ENCODE peak calls at places on chromosomes 6 and 20, in eight cellular contexts. V, Y, I, N, H, K, T and P are unnamed samples.

GRCh38 chr20:57435498-57436222 is 44.5 kb downstream of the RBM38 start:
- DNase-seq in K (no peak), I (peak), T (no peak), H (peak), V (peak), N (peak), Y (peak), P (no peak)

GRCh38 chr6:72861935-72862432 is 240.1 kb downstream of the KCNQ5 start:
- DNase-seq in K (peak), T (peak), V (no peak), Y (no peak), N (no peak), H (no peak), I (peak), P (no peak)

GRCh38 chr20:44110816-44111568 is 76.0 kb downstream of the JPH2 start:
- DNase-seq in I (no peak), T (no peak), K (no peak), N (no peak), Y (no peak), V (no peak), H (no peak), P (no peak)

GRCh38 chr20:24116611-24117010 is 128.0 kb upstream of the GGTLC1 start:
- DNase-seq in H (no peak), K (no peak), N (no peak), V (no peak), Y (no peak), I (no peak), T (no peak), P (no peak)

GRCh38 chr6:167472876-167473275 is 148.0 kb downstream of the TTLL2 start:
- DNase-seq in N (no peak), T (no peak), K (no peak), V (no peak), I (no peak), H (no peak), Y (no peak), P (no peak)

GRCh38 chr20:54345301-54345724 is 130.1 kb upstream of the DOK5 start:
- DNase-seq in K (peak), N (no peak), Y (no peak), I (no peak), H (no peak), V (no peak), T (peak), P (no peak)

GRCh38 chr6:90537027-90537426 is 49.8 kb downstream of the MAP3K7 start:
- DNase-seq in T (no peak), N (no peak), Y (no peak), V (no peak), I (no peak), H (no peak), K (no peak), P (no peak)

GRCh38 chr6:139166956-139167313 is 32.1 kb downstream of the HECA start:
- DNase-seq in N (no peak), V (no peak), I (no peak), H (no peak), K (no peak), Y (no peak), T (no peak), P (no peak)

GRCh38 chr6:168528457-168529095 is 87.6 kb downstream of the SMOC2 start:
- DNase-seq in K (no peak), T (no peak), N (no peak), I (no peak), H (no peak), Y (no peak), V (no peak), P (peak)

GRCh38 chr20:25695532-25696383 is 895 bp downstream of the ZNF337 start:
- DNase-seq in H (no peak), T (no peak), K (no peak), Y (no peak), V (peak), N (no peak), I (peak), P (no peak)

GRCh38 chr20:316316-317068 is 8.9 kb upstream of the SOX12 start:
- DNase-seq in V (no peak), N (no peak), H (no peak), T (no peak), I (no peak), Y (no peak), K (no peak), P (no peak)

GRCh38 chr6:98828991-98829411 is 5.4 kb upstream of the POU3F2 start:
- DNase-seq in Y (no peak), H (no peak), K (no peak), I (no peak), T (no peak), V (peak), N (no peak), P (no peak)

GRCh38 chr20:33415948-33416347 is 14.6 kb upstream of the CDK5RAP1 start:
- DNase-seq in I (peak), H (peak), T (no peak), V (peak), N (no peak), Y (no peak), K (no peak), P (no peak)

GRCh38 chr6:122042851-122043250 is 356.6 kb upstream of the HSF2 start:
- DNase-seq in N (no peak), T (no peak), Y (no peak), I (no peak), K (no peak), H (no peak), V (no peak), P (no peak)

GRCh38 chr6:36577298-36577697 is 16.9 kb upstream of the SRSF3 start:
- DNase-seq in Y (peak), I (no peak), V (no peak), N (no peak), K (no peak), H (no peak), T (no peak), P (no peak)

GRCh38 chr6:105726902-105727655 is 324.2 kb upstream of the PREP start:
- DNase-seq in I (no peak), V (no peak), K (no peak), H (no peak), Y (no peak), N (no peak), T (no peak), P (no peak)

GRCh38 chr20:47995661-47996060 is 210.4 kb upstream of the SULF2 start:
- DNase-seq in I (no peak), N (no peak), Y (no peak), V (peak), T (no peak), H (no peak), K (no peak), P (no peak)

GRCh38 chr6:30074331-30075093 is 1.1 kb downstream of the RNF39 start:
- DNase-seq in I (no peak), K (no peak), N (no peak), V (peak), T (no peak), Y (no peak), H (no peak), P (no peak)

GRCh38 chr6:28505733-28506132 is 9.9 kb downstream of the GPX6 start:
- DNase-seq in I (no peak), H (no peak), V (no peak), T (no peak), K (no peak), N (no peak), Y (no peak), P (no peak)

GRCh38 chr20:47189060-47189459 is 167.4 kb downstream of the ZMYND8 start:
- DNase-seq in Y (no peak), I (no peak), H (no peak), K (no peak), N (no peak), V (no peak), T (no peak), P (no peak)

GRCh38 chr6:13762648-13763441 is 51.2 kb upstream of the RANBP9 start:
- DNase-seq in T (peak), K (no peak), N (peak), Y (peak), H (no peak), I (peak), V (no peak), P (no peak)

GRCh38 chr6:34955447-34955846 is 66.4 kb downstream of the ANKS1A start:
- DNase-seq in H (no peak), V (no peak), N (no peak), T (no peak), K (no peak), Y (no peak), I (peak), P (no peak)

GRCh38 chr20:44247676-44248419 is 740 bp downstream of the GDAP1L1 start:
- DNase-seq in H (no peak), N (no peak), I (peak), V (peak), T (no peak), Y (no peak), K (no peak), P (peak)

GRCh38 chr6:9064156-9064555 is 628.8 kb upstream of the SLC35B3 start:
- DNase-seq in I (no peak), H (no peak), T (no peak), N (no peak), Y (no peak), V (no peak), K (no peak), P (no peak)

GRCh38 chr20:8144282-8145245 is 12.5 kb downstream of the PLCB1 start:
- DNase-seq in T (no peak), H (no peak), I (peak), N (no peak), Y (no peak), K (no peak), V (peak), P (no peak)

GRCh38 chr6:137863126-137863996 is 3.7 kb upstream of the TNFAIP3 start:
- DNase-seq in K (no peak), H (no peak), Y (no peak), V (no peak), N (no peak), T (no peak), I (no peak), P (no peak)

GRCh38 chr20:2671977-2672376 is 8.0 kb upstream of the IDH3B start:
- DNase-seq in Y (peak), V (peak), T (no peak), I (peak), N (peak), K (no peak), H (no peak), P (no peak)

GRCh38 chr20:62581308-62581707 is 61.0 kb upstream of the SLCO4A1 start:
- DNase-seq in V (no peak), K (no peak), I (no peak), H (no peak), N (no peak), Y (no peak), T (no peak), P (no peak)

GRCh38 chr20:13455713-13456112 is 183.0 kb downstream of the TASP1 start:
- DNase-seq in K (no peak), V (no peak), Y (no peak), N (no peak), H (no peak), T (no peak), I (no peak), P (no peak)

GRCh38 chr6:81909981-81910910 is 157.8 kb upstream of the TENT5A start:
- DNase-seq in K (no peak), I (no peak), N (no peak), Y (no peak), T (no peak), V (no peak), H (no peak), P (no peak)

GRCh38 chr6:142900467-142900961 is 44.5 kb downstream of the HIVEP2 start:
- DNase-seq in N (no peak), I (no peak), H (no peak), K (no peak), V (no peak), T (no peak), Y (no peak), P (no peak)

GRCh38 chr6:6810727-6811126 is 222.2 kb downstream of the LY86 start:
- DNase-seq in I (no peak), K (no peak), N (no peak), V (no peak), T (no peak), H (no peak), Y (no peak), P (no peak)

GRCh38 chr6:154709621-154710020 is 23.6 kb upstream of the SCAF8 start:
- DNase-seq in K (no peak), I (no peak), T (no peak), Y (no peak), V (no peak), H (no peak), N (no peak), P (no peak)

GRCh38 chr6:9502991-9503761 is 911.7 kb downstream of the TFAP2A start:
- DNase-seq in H (no peak), K (peak), Y (no peak), V (peak), T (no peak), I (no peak), N (no peak), P (no peak)

GRCh38 chr6:13260116-13260598 is 68.2 kb downstream of the TBC1D7 start:
- DNase-seq in H (no peak), Y (no peak), I (peak), N (no peak), T (no peak), V (no peak), K (no peak), P (no peak)

GRCh38 chr6:110307368-110307767 is 50.8 kb downstream of the METTL24 start:
- DNase-seq in H (no peak), K (no peak), V (no peak), T (no peak), N (no peak), I (peak), Y (no peak), P (no peak)

GRCh38 chr6:27866370-27867050 is 45.7 kb downstream of the OR2B2 start:
- DNase-seq in I (peak), Y (no peak), K (peak), H (no peak), V (peak), T (peak), N (no peak), P (no peak)

GRCh38 chr6:53734473-53735299 is 60.1 kb upstream of the LRRC1 start:
- DNase-seq in I (peak), N (no peak), T (peak), V (peak), Y (no peak), K (peak), H (peak), P (no peak)

GRCh38 chr6:43461936-43462335 is 6.6 kb upstream of the DLK2 start:
- DNase-seq in V (no peak), K (no peak), I (no peak), N (no peak), T (no peak), Y (no peak), H (no peak), P (no peak)

GRCh38 chr20:49635829-49636228 is 67.9 kb upstream of the PTGIS start:
- DNase-seq in T (no peak), Y (no peak), K (no peak), I (no peak), N (no peak), H (no peak), V (no peak), P (no peak)

GRCh38 chr20:49633643-49634042 is 65.7 kb upstream of the PTGIS start:
- DNase-seq in H (no peak), Y (no peak), K (no peak), V (no peak), N (no peak), I (no peak), T (no peak), P (no peak)

GRCh38 chr20:49636447-49636846 is 68.5 kb upstream of the PTGIS start:
- DNase-seq in V (no peak), T (no peak), I (peak), K (no peak), Y (peak), N (no peak), H (peak), P (no peak)

GRCh38 chr20:49634116-49634515 is 66.2 kb upstream of the PTGIS start:
- DNase-seq in N (no peak), V (no peak), K (no peak), Y (no peak), H (no peak), T (no peak), I (no peak), P (no peak)

GRCh38 chr20:49635171-49635570 is 67.2 kb upstream of the PTGIS start:
- DNase-seq in T (no peak), H (no peak), V (no peak), I (no peak), Y (peak), K (no peak), N (no peak), P (no peak)
- TF ChIP-seq POLR2AphosphoS5 in T (no peak), H (no peak), V (no peak), I (no peak), Y (peak), K (no peak), N (no peak), P (no peak)

GRCh38 chr20:45949542-45950329 is 15.3 kb downstream of the PCIF1 start:
- DNase-seq in V (no peak), T (no peak), N (no peak), Y (no peak), I (no peak), H (no peak), K (no peak), P (no peak)
- TF ChIP-seq POLR2AphosphoS5 in V (no peak), T (peak), N (no peak), Y (peak), I (no peak), H (no peak), K (peak), P (peak)

GRCh38 chr20:64057628-64058498 is 5.1 kb upstream of the TCEA2 start:
- DNase-seq in H (peak), N (no peak), Y (peak), I (peak), K (no peak), T (no peak), V (peak), P (peak)
- TF ChIP-seq POLR2AphosphoS5 in H (no peak), N (no peak), Y (no peak), I (no peak), K (no peak), T (no peak), V (no peak), P (no peak)

GRCh38 chr6:3019749-3020320 is 20.1 kb downstream of the NQO2 start:
- DNase-seq in H (no peak), T (no peak), I (no peak), K (no peak), Y (no peak), N (no peak), V (no peak), P (no peak)

GRCh38 chr6:3022765-3023662 is 23.3 kb downstream of the NQO2 start:
- DNase-seq in T (no peak), V (peak), H (no peak), K (no peak), N (no peak), I (peak), Y (no peak), P (no peak)

GRCh38 chr6:3019065-3019464 is 19.4 kb downstream of the NQO2 start:
- DNase-seq in I (no peak), T (no peak), K (no peak), V (no peak), Y (no peak), H (no peak), N (no peak), P (no peak)

GRCh38 chr6:3026811-3027626 is 27.3 kb downstream of the NQO2 start:
- DNase-seq in Y (no peak), T (peak), K (no peak), H (no peak), N (no peak), V (no peak), I (no peak), P (peak)

DNA sequence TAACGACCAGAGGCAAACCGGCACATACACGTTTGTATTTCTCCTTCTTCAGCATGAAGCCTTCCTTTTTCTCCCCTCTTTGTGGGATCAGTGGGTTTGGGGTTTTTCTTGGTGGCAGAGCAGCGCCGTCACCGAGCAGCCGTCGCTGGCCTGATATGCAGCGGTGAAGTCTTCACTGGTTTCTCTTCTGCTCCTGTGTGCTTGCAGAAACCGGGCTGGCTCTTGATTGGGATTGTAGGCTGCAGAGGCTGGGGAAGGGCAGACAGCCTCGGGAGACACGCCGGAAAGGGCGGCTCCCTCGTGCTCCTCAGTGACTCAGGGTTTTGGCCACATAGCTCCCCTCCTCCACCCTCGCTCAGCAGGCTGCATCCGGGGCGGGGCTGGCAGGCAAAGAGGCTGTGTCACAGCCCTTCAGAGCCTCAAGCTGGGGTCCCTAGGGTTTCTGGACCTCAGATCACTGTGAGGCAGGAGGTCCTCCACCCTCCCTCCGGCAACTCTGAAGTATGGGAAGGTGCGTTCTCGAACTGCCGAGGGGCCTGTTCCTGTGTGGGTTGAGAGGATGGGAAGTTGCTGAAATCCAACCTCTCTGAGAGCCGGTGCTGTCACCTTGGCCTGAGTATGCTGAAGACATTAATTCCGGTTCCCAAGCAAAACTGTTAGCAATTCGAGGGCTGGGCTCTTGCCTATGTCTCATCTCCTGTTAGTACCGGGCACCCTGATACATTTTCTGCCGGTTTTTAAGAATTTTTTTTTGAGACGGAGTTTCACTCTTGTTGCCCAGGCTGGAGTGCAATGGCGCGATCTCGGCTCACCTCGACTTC is 24.2 kb downstream of the NQO2 start:
- DNase-seq in N (peak), I (peak), H (peak), K (no peak), T (peak), Y (peak), V (peak), P (peak)
- TF ChIP-seq POLR2AphosphoS5 in N (no peak), I (peak), H (peak), K (peak), T (peak), Y (peak), V (peak), P (peak)

DNA sequence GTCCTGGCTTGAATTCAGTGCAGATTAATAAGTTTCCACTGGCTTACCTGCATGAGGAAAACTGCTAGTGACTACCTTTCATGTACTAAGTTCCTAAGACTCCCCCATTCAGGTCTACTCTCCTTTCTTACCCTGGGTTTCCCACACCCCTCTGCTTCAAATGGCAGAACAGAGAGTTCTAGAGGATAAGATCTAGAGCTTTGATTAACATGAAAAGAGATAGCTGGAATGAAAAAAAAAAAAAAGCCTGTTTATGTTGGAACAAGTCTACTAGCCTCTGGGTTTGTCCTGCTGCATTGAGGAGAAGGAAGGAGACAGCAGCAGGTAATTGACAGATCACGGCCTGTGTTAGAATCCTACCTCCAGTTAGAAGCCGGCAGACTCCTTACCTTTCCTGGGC is 201.4 kb upstream of the SOX4 start:
- DNase-seq in T (no peak), N (no peak), K (no peak), H (no peak), Y (no peak), V (no peak), I (no peak), P (no peak)
- TF ChIP-seq POLR2AphosphoS5 in T (no peak), N (no peak), K (no peak), H (no peak), Y (no peak), V (no peak), I (no peak), P (no peak)

GRCh38 chr20:5001174-5002076 is at the start of gene SLC23A2:
- DNase-seq in Y (peak), N (peak), K (no peak), T (no peak), V (peak), H (peak), I (peak), P (peak)
- TF ChIP-seq POLR2AphosphoS5 in Y (no peak), N (no peak), K (no peak), T (no peak), V (peak), H (no peak), I (no peak), P (no peak)

GRCh38 chr6:26104457-26105108 is 17.4 kb downstream of the HFE start:
- DNase-seq in H (no peak), I (no peak), K (no peak), V (peak), Y (no peak), N (no peak), T (no peak), P (no peak)
- TF ChIP-seq POLR2AphosphoS5 in H (no peak), I (no peak), K (peak), V (no peak), Y (no peak), N (no peak), T (no peak), P (no peak)

GRCh38 chr6:158777510-158777909 is 41.7 kb downstream of the EZR start:
- DNase-seq in Y (peak), N (no peak), T (no peak), V (no peak), K (no peak), H (no peak), I (no peak), P (no peak)

GRCh38 chr6:158773581-158774449 is 45.4 kb downstream of the EZR start:
- DNase-seq in V (no peak), T (no peak), N (no peak), Y (peak), I (no peak), H (no peak), K (no peak), P (no peak)

GRCh38 chr6:158776737-158777136 is 42.4 kb downstream of the EZR start:
- DNase-seq in Y (peak), V (no peak), I (no peak), T (no peak), K (no peak), H (no peak), N (no peak), P (no peak)

GRCh38 chr6:158774734-158775449 is 44.3 kb downstream of the EZR start:
- DNase-seq in Y (peak), T (no peak), N (no peak), V (no peak), H (no peak), I (no peak), K (no peak), P (no peak)

GRCh38 chr6:158775832-158776231 is 43.3 kb downstream of the EZR start:
- DNase-seq in H (no peak), I (no peak), N (no peak), T (no peak), K (no peak), V (no peak), Y (peak), P (no peak)
- TF ChIP-seq POLR2AphosphoS5 in H (no peak), I (no peak), N (no peak), T (no peak), K (no peak), V (no peak), Y (no peak), P (no peak)